ENCODE peak calls at places on chromosomes 4 and X, in ten cellular contexts. P, Z, H, L, V, I, T, G, C and D are unnamed samples.

GRCh38 chrX:20663287-20663686 is 396.6 kb upstream of the RPS6KA3 start:
- DNase-seq in P (no peak), Z (no peak), H (no peak), L (no peak), V (no peak), I (no peak), T (no peak), G (no peak), C (no peak), D (no peak)

GRCh38 chrX:14675500-14675899 is 146.2 kb downstream of the GLRA2 start:
- DNase-seq in P (no peak), Z (no peak), H (no peak), L (no peak), V (no peak), I (no peak), T (no peak), G (no peak), C (no peak), D (no peak)

GRCh38 chrX:39427492-39428289 is 626.4 kb downstream of the MID1IP1 start:
- DNase-seq in P (peak; percentile 33), Z (no peak), H (no peak), L (peak; percentile 16), V (no peak), I (peak; percentile 60), T (no peak), G (peak; percentile 57), C (no peak), D (peak; percentile 11)

GRCh38 chr4:184803133-184803532 is 22.6 kb downstream of the ACSL1 start:
- DNase-seq in P (no peak), Z (peak; percentile 35), H (no peak), L (no peak), V (no peak), I (no peak), T (no peak), G (no peak), C (no peak), D (no peak)

GRCh38 chr4:118898684-118899138 is 10.1 kb downstream of the SYNPO2 start:
- DNase-seq in P (no peak), Z (peak; percentile 73), H (peak; percentile 81), L (no peak), V (peak; percentile 79), I (peak; percentile 76), T (peak; percentile 74), G (no peak), C (peak; percentile 83), D (no peak)

GRCh38 chrX:103674531-103675454 is 11.7 kb downstream of the MORF4L2 start:
- DNase-seq in P (peak; percentile 3), Z (no peak), H (no peak), L (no peak), V (no peak), I (no peak), T (no peak), G (no peak), C (no peak), D (no peak)

GRCh38 chrX:103249805-103250204 is 5.2 kb downstream of the TCEAL8 start:
- DNase-seq in P (no peak), Z (no peak), H (no peak), L (no peak), V (no peak), I (no peak), T (no peak), G (no peak), C (no peak), D (no peak)

GRCh38 chrX:129696463-129697155 is 41.9 kb upstream of the APLN start:
- DNase-seq in P (no peak), Z (no peak), H (no peak), L (no peak), V (no peak), I (no peak), T (no peak), G (no peak), C (no peak), D (no peak)

GRCh38 chrX:106728337-106728736 is 1.8 kb downstream of the RNF128 start:
- DNase-seq in P (no peak), Z (no peak), H (no peak), L (no peak), V (no peak), I (no peak), T (no peak), G (no peak), C (no peak), D (no peak)

GRCh38 chr4:101349346-101350064 is 2.2 kb upstream of the PPP3CA start:
- DNase-seq in P (no peak), Z (peak; percentile 79), H (peak; percentile 81), L (no peak), V (peak; percentile 86), I (peak; percentile 36), T (peak; percentile 48), G (peak; percentile 82), C (peak; percentile 53), D (no peak)

GRCh38 chrX:136525738-136526606 is 6.0 kb upstream of the VGLL1 start:
- DNase-seq in P (peak; percentile 85), Z (peak; percentile 83), H (peak; percentile 95), L (no peak), V (peak; percentile 83), I (peak; percentile 88), T (peak; percentile 72), G (peak; percentile 59), C (peak; percentile 85), D (no peak)

GRCh38 chr4:128358231-128358902 is 70.8 kb upstream of the PGRMC2 start:
- DNase-seq in P (peak; percentile 91), Z (no peak), H (no peak), L (no peak), V (no peak), I (no peak), T (no peak), G (no peak), C (peak; percentile 36), D (no peak)

GRCh38 chr4:13930155-13930554 is 302.6 kb upstream of the BOD1L1 start:
- DNase-seq in P (no peak), Z (no peak), H (no peak), L (no peak), V (no peak), I (no peak), T (no peak), G (no peak), C (no peak), D (no peak)

GRCh38 chr4:155582971-155583437 is 83.6 kb upstream of the GUCY1A1 start:
- DNase-seq in P (peak; percentile 92), Z (no peak), H (no peak), L (peak; percentile 37), V (no peak), I (no peak), T (no peak), G (peak; percentile 82), C (no peak), D (no peak)

GRCh38 chrX:49157194-49157593 is 5.4 kb upstream of the MAGIX start:
- DNase-seq in P (no peak), Z (no peak), H (no peak), L (no peak), V (peak; percentile 53), I (no peak), T (no peak), G (no peak), C (no peak), D (no peak)

GRCh38 chr4:188435381-188435780 is 296.1 kb downstream of the TRIML1 start:
- DNase-seq in P (peak; percentile 19), Z (no peak), H (no peak), L (no peak), V (no peak), I (no peak), T (no peak), G (no peak), C (no peak), D (no peak)
- H3K27ac ChIP-seq in P (no peak overlapping the region), Z (no peak overlapping the region), H (no peak overlapping the region), L (no peak overlapping the region), V (no peak overlapping the region), I (no peak overlapping the region), T (no peak overlapping the region), G (no peak overlapping the region), C (no peak overlapping the region), D (no peak overlapping the region)

DNA sequence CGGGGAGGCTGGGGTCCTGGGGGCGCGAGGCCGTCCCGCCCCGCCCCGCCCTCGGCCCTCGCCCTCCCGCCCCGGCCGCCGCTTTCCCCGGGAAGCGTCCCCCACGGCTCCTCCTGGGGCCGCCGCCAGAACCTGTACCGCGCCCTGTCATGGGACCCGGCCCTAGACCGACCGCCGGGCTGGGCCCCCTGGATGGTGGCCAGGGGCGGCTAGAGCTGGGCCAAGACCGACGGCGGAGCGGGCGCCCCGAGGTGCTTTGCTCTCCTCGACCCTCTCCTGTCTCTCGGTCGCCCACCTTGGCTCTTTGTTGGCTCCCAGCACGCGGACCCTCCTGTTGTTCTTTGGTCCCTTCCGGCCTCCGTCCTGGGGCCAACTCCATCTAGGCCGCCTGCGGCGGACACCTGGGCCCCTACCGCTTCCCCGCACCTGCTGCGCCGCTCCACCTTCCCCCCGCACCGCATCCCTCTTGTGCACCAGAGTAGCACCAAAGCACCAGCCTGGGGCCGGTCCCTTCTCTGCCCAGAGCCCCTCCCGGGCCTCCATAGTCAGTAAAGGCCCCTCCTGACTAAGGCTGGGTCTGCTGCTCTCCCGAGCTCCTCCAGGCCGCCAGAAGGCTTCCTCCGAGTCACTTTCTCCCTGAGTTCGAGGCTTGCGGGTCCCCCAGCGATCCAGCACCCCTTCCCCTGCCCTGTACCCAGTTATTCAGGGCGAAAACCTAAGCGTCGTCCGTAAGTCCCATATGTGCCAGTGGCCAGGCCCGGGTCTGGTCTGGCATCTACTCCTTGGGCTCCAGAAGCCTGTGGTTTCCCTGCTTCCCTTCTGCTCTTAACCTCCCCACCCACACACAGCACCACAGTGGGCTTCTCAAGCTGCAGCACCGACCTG is 587 bp downstream of the TACC3 start:
- DNase-seq in P (no peak), Z (no peak), H (no peak), L (no peak), V (peak; percentile 75), I (peak; percentile 14), T (no peak), G (no peak), C (no peak), D (no peak)
- H3K4me3 ChIP-seq in P (peak overlapping the region; percentile 59), Z (peak overlapping the region; percentile 74), H (peak overlapping the region; percentile 72), L (peak overlapping the region; percentile 70), V (no peak overlapping the region), I (peak overlapping the region; percentile 46), T (peak overlapping the region; percentile 81), G (peak overlapping the region; percentile 87), C (peak overlapping the region; percentile 23), D (peak overlapping the region; percentile 92)

DNA sequence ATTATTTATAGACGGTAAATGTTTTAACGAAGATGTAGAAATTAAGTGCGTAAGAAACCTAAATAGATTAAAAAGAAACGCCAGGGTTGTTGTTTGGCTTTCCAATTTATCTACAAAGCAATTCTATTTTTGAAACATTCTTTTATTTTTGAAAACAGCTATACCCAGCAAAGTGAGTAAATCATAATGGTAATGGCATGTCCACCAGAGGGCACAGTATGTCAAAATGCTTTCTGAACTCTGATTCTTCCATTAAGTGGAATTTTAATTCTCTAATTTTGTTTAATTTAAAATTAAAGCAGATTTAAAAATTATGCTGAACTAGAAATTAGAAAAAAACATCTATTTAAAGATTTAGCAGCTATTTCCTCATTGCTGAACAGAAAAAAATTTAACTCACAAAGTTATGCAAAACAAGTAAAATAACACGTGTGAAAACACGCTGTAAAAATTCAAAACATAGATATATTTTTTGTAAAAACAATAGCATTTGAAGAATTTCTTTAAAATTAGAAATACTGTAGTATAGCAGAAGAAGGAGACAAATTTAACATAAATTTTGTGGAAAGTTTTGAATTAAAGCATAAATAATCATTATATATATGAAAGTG is 26.5 kb downstream of the RASSF6 start:
- DNase-seq in P (peak; percentile 49), Z (no peak), H (no peak), L (no peak), V (no peak), I (no peak), T (no peak), G (no peak), C (no peak), D (peak; percentile 27)
- H3K4me1 ChIP-seq in P (peaks cover 2% of the 10 kb centered on the region), Z (no peaks in the 10 kb centered on the region), H (peaks cover 12% of the 10 kb centered on the region), L (no peaks in the 10 kb centered on the region), V (no peaks in the 10 kb centered on the region), I (peaks cover 3% of the 10 kb centered on the region), T (no peaks in the 10 kb centered on the region), G (peaks cover 26% of the 10 kb centered on the region), C (no peaks in the 10 kb centered on the region), D (no peaks in the 10 kb centered on the region)

GRCh38 chr4:187227907-187228699 is 504.4 kb upstream of the FAT1 start:
- DNase-seq in P (peak; percentile 40), Z (no peak), H (no peak), L (no peak), V (no peak), I (no peak), T (no peak), G (peak; percentile 53), C (no peak), D (no peak)
- H3K27ac ChIP-seq in P (no peak overlapping the region), Z (no peak overlapping the region), H (no peak overlapping the region), L (no peak overlapping the region), V (no peak overlapping the region), I (no peak overlapping the region), T (no peak overlapping the region), G (no peak overlapping the region), C (no peak overlapping the region), D (no peak overlapping the region)